ENCODE peak calls at places on chromosome 1, in nine cellular contexts. One of them, this sample, is unnamed.

GRCh38 chr1:198318092-198318491 is 161.3 kb downstream of the NEK7 start:
- DNase-seq in CD8-positive, alpha-beta T cell: no peak
- DNase-seq in neural progenitor cell: no peak
- DNase-seq in AG04450: no peak
- DNase-seq in left ventricle myocardium inferior: no peak
- DNase-seq in HCT116: no peak
- DNase-seq in uterus: no peak
- DNase-seq in kidney: no peak
- DNase-seq in upper lobe of right lung: no peak
- DNase-seq in this sample: no peak

GRCh38 chr1:204649756-204650155 is 35.8 kb downstream of the LRRN2 start:
- DNase-seq in CD8-positive, alpha-beta T cell: no peak
- DNase-seq in neural progenitor cell: no peak
- DNase-seq in AG04450: no peak
- DNase-seq in left ventricle myocardium inferior: no peak
- DNase-seq in HCT116: no peak
- DNase-seq in uterus: no peak
- DNase-seq in kidney: no peak
- DNase-seq in upper lobe of right lung: no peak
- DNase-seq in this sample: no peak

GRCh38 chr1:180623579-180624347 is 8.1 kb upstream of the XPR1 start:
- DNase-seq in CD8-positive, alpha-beta T cell: no peak
- DNase-seq in neural progenitor cell: peak
- DNase-seq in AG04450: no peak
- DNase-seq in left ventricle myocardium inferior: no peak
- DNase-seq in HCT116: no peak
- DNase-seq in uterus: no peak
- DNase-seq in kidney: no peak
- DNase-seq in upper lobe of right lung: no peak
- DNase-seq in this sample: no peak

GRCh38 chr1:4726620-4727341 is 72.4 kb downstream of the AJAP1 start:
- DNase-seq in CD8-positive, alpha-beta T cell: no peak
- DNase-seq in neural progenitor cell: no peak
- DNase-seq in AG04450: no peak
- DNase-seq in left ventricle myocardium inferior: no peak
- DNase-seq in HCT116: no peak
- DNase-seq in uterus: no peak
- DNase-seq in kidney: peak
- DNase-seq in upper lobe of right lung: no peak
- DNase-seq in this sample: no peak

GRCh38 chr1:113390871-113391642 is 742 bp downstream of the MAGI3 start:
- DNase-seq in CD8-positive, alpha-beta T cell: peak
- DNase-seq in neural progenitor cell: peak
- DNase-seq in AG04450: no peak
- DNase-seq in left ventricle myocardium inferior: peak
- DNase-seq in HCT116: no peak
- DNase-seq in uterus: peak
- DNase-seq in kidney: peak
- DNase-seq in upper lobe of right lung: peak
- DNase-seq in this sample: peak

GRCh38 chr1:30197959-30198760 is 525.2 kb downstream of the MATN1 start:
- DNase-seq in CD8-positive, alpha-beta T cell: no peak
- DNase-seq in neural progenitor cell: no peak
- DNase-seq in AG04450: no peak
- DNase-seq in left ventricle myocardium inferior: no peak
- DNase-seq in HCT116: no peak
- DNase-seq in uterus: no peak
- DNase-seq in kidney: no peak
- DNase-seq in upper lobe of right lung: no peak
- DNase-seq in this sample: no peak

GRCh38 chr1:97094257-97094972 is 372.8 kb downstream of the PTBP2 start:
- DNase-seq in CD8-positive, alpha-beta T cell: no peak
- DNase-seq in neural progenitor cell: peak
- DNase-seq in AG04450: peak
- DNase-seq in left ventricle myocardium inferior: no peak
- DNase-seq in HCT116: no peak
- DNase-seq in uterus: no peak
- DNase-seq in kidney: no peak
- DNase-seq in upper lobe of right lung: no peak
- DNase-seq in this sample: no peak

GRCh38 chr1:20353836-20354235 is 63.2 kb downstream of the VWA5B1 start:
- DNase-seq in CD8-positive, alpha-beta T cell: no peak
- DNase-seq in neural progenitor cell: no peak
- DNase-seq in AG04450: no peak
- DNase-seq in left ventricle myocardium inferior: no peak
- DNase-seq in HCT116: no peak
- DNase-seq in uterus: no peak
- DNase-seq in kidney: peak
- DNase-seq in upper lobe of right lung: no peak
- DNase-seq in this sample: no peak

GRCh38 chr1:12135612-12136011 is 31.2 kb upstream of the TNFRSF1B start:
- DNase-seq in CD8-positive, alpha-beta T cell: no peak
- DNase-seq in neural progenitor cell: no peak
- DNase-seq in AG04450: no peak
- DNase-seq in left ventricle myocardium inferior: peak
- DNase-seq in HCT116: no peak
- DNase-seq in uterus: peak
- DNase-seq in kidney: peak
- DNase-seq in upper lobe of right lung: no peak
- DNase-seq in this sample: no peak

GRCh38 chr1:228000416-228000815 is 6.4 kb upstream of the WNT3A start:
- DNase-seq in CD8-positive, alpha-beta T cell: no peak
- DNase-seq in neural progenitor cell: no peak
- DNase-seq in AG04450: no peak
- DNase-seq in left ventricle myocardium inferior: no peak
- DNase-seq in HCT116: no peak
- DNase-seq in uterus: no peak
- DNase-seq in kidney: no peak
- DNase-seq in upper lobe of right lung: no peak
- DNase-seq in this sample: no peak

GRCh38 chr1:151371744-151372410 is 628 bp downstream of the SELENBP1 start:
- DNase-seq in CD8-positive, alpha-beta T cell: no peak
- DNase-seq in neural progenitor cell: no peak
- DNase-seq in AG04450: no peak
- DNase-seq in left ventricle myocardium inferior: peak
- DNase-seq in HCT116: no peak
- DNase-seq in uterus: peak
- DNase-seq in kidney: peak
- DNase-seq in upper lobe of right lung: peak
- DNase-seq in this sample: peak

GRCh38 chr1:109385417-109385816 is 12.3 kb downstream of the SORT1 start:
- DNase-seq in CD8-positive, alpha-beta T cell: no peak
- DNase-seq in neural progenitor cell: no peak
- DNase-seq in AG04450: no peak
- DNase-seq in left ventricle myocardium inferior: peak
- DNase-seq in HCT116: no peak
- DNase-seq in uterus: no peak
- DNase-seq in kidney: no peak
- DNase-seq in upper lobe of right lung: no peak
- DNase-seq in this sample: no peak

GRCh38 chr1:41698916-41699860 is 214.7 kb upstream of the EDN2 start:
- DNase-seq in CD8-positive, alpha-beta T cell: no peak
- DNase-seq in neural progenitor cell: no peak
- DNase-seq in AG04450: no peak
- DNase-seq in left ventricle myocardium inferior: no peak
- DNase-seq in HCT116: no peak
- DNase-seq in uterus: no peak
- DNase-seq in kidney: peak
- DNase-seq in upper lobe of right lung: no peak
- DNase-seq in this sample: no peak

GRCh38 chr1:41704189-41704588 is 214.5 kb downstream of the HIVEP3 start:
- DNase-seq in CD8-positive, alpha-beta T cell: no peak
- DNase-seq in neural progenitor cell: peak
- DNase-seq in AG04450: no peak
- DNase-seq in left ventricle myocardium inferior: no peak
- DNase-seq in HCT116: no peak
- DNase-seq in uterus: no peak
- DNase-seq in kidney: peak
- DNase-seq in upper lobe of right lung: no peak
- DNase-seq in this sample: no peak

GRCh38 chr1:41699861-41700248 is 215.4 kb upstream of the EDN2 start:
- DNase-seq in CD8-positive, alpha-beta T cell: no peak
- DNase-seq in neural progenitor cell: no peak
- DNase-seq in AG04450: no peak
- DNase-seq in left ventricle myocardium inferior: no peak
- DNase-seq in HCT116: no peak
- DNase-seq in uterus: no peak
- DNase-seq in kidney: no peak
- DNase-seq in upper lobe of right lung: no peak
- DNase-seq in this sample: no peak

GRCh38 chr1:41700986-41701535 is 216.6 kb upstream of the EDN2 start:
- DNase-seq in CD8-positive, alpha-beta T cell: no peak
- DNase-seq in neural progenitor cell: no peak
- DNase-seq in AG04450: no peak
- DNase-seq in left ventricle myocardium inferior: no peak
- DNase-seq in HCT116: no peak
- DNase-seq in uterus: no peak
- DNase-seq in kidney: no peak
- DNase-seq in upper lobe of right lung: no peak
- DNase-seq in this sample: no peak

DNA sequence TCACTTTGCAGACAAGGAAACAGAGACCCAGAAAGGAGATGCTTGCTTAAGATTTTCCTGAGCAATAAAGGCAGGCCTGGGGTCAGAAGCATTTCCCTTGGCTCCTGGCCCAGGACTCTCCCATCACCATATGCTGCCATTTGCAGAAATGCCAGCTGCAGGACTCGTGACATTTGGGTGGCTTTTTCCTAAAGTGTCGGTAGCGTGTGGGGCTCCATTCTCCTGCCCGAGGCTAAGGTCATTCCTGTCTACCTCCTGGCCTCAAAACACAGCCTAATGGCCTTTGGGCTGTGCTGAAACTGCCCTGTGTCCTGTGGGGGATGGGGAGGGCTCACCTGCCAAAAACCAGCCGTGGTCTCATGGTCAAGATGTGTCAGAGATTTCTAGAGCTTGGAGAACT is 216.1 kb upstream of the EDN2 start:
- DNase-seq in CD8-positive, alpha-beta T cell: no peak
- DNase-seq in neural progenitor cell: no peak
- DNase-seq in AG04450: no peak
- DNase-seq in left ventricle myocardium inferior: no peak
- DNase-seq in HCT116: no peak
- DNase-seq in uterus: no peak
- DNase-seq in kidney: no peak
- DNase-seq in upper lobe of right lung: no peak
- DNase-seq in this sample: no peak
- TF ChIP-seq CTCF in CD8-positive, alpha-beta T cell: no peak
- TF ChIP-seq CTCF in neural progenitor cell: no peak
- TF ChIP-seq CTCF in AG04450: no peak
- TF ChIP-seq CTCF in left ventricle myocardium inferior: no peak
- TF ChIP-seq CTCF in HCT116: no peak
- TF ChIP-seq CTCF in uterus: no peak
- TF ChIP-seq CTCF in kidney: no peak
- TF ChIP-seq CTCF in upper lobe of right lung: no peak
- TF ChIP-seq CTCF in this sample: no peak

GRCh38 chr1:234628099-234628498 is 18.1 kb upstream of the IRF2BP2 start:
- DNase-seq in CD8-positive, alpha-beta T cell: no peak
- DNase-seq in neural progenitor cell: no peak
- DNase-seq in AG04450: no peak
- DNase-seq in left ventricle myocardium inferior: no peak
- DNase-seq in HCT116: no peak
- DNase-seq in uterus: no peak
- DNase-seq in kidney: no peak
- DNase-seq in upper lobe of right lung: no peak
- DNase-seq in this sample: no peak
- H3K27ac ChIP-seq in CD8-positive, alpha-beta T cell: no peak
- H3K27ac ChIP-seq in neural progenitor cell: no peak
- H3K27ac ChIP-seq in AG04450: peak
- H3K27ac ChIP-seq in left ventricle myocardium inferior: no peak
- H3K27ac ChIP-seq in HCT116: no peak
- H3K27ac ChIP-seq in uterus: no peak
- H3K27ac ChIP-seq in kidney: no peak
- H3K27ac ChIP-seq in upper lobe of right lung: no peak
- H3K27ac ChIP-seq in this sample: no peak

GRCh38 chr1:119225831-119226230 is 85.4 kb upstream of the WARS2 start:
- DNase-seq in CD8-positive, alpha-beta T cell: no peak
- DNase-seq in neural progenitor cell: no peak
- DNase-seq in AG04450: no peak
- DNase-seq in left ventricle myocardium inferior: no peak
- DNase-seq in HCT116: no peak
- DNase-seq in uterus: no peak
- DNase-seq in kidney: no peak
- DNase-seq in upper lobe of right lung: no peak
- DNase-seq in this sample: no peak
- TF ChIP-seq CTCF in CD8-positive, alpha-beta T cell: no peak
- TF ChIP-seq CTCF in neural progenitor cell: peak
- TF ChIP-seq CTCF in AG04450: no peak
- TF ChIP-seq CTCF in left ventricle myocardium inferior: no peak
- TF ChIP-seq CTCF in HCT116: peak
- TF ChIP-seq CTCF in uterus: no peak
- TF ChIP-seq CTCF in kidney: no peak
- TF ChIP-seq CTCF in upper lobe of right lung: no peak
- TF ChIP-seq CTCF in this sample: no peak

GRCh38 chr1:93608188-93609109 is 73.2 kb downstream of the BCAR3 start:
- DNase-seq in CD8-positive, alpha-beta T cell: no peak
- DNase-seq in neural progenitor cell: peak
- DNase-seq in AG04450: no peak
- DNase-seq in left ventricle myocardium inferior: peak
- DNase-seq in HCT116: no peak
- DNase-seq in uterus: no peak
- DNase-seq in kidney: no peak
- DNase-seq in upper lobe of right lung: no peak
- DNase-seq in this sample: no peak

GRCh38 chr1:93605812-93606512 is 75.7 kb downstream of the BCAR3 start:
- DNase-seq in CD8-positive, alpha-beta T cell: no peak
- DNase-seq in neural progenitor cell: no peak
- DNase-seq in AG04450: peak
- DNase-seq in left ventricle myocardium inferior: no peak
- DNase-seq in HCT116: no peak
- DNase-seq in uterus: no peak
- DNase-seq in kidney: no peak
- DNase-seq in upper lobe of right lung: no peak
- DNase-seq in this sample: no peak

GRCh38 chr1:93609536-93609935 is 72.1 kb downstream of the BCAR3 start:
- DNase-seq in CD8-positive, alpha-beta T cell: no peak
- DNase-seq in neural progenitor cell: no peak
- DNase-seq in AG04450: no peak
- DNase-seq in left ventricle myocardium inferior: no peak
- DNase-seq in HCT116: no peak
- DNase-seq in uterus: no peak
- DNase-seq in kidney: no peak
- DNase-seq in upper lobe of right lung: no peak
- DNase-seq in this sample: no peak

GRCh38 chr1:93605026-93605425 is 76.6 kb downstream of the BCAR3 start:
- DNase-seq in CD8-positive, alpha-beta T cell: no peak
- DNase-seq in neural progenitor cell: no peak
- DNase-seq in AG04450: no peak
- DNase-seq in left ventricle myocardium inferior: no peak
- DNase-seq in HCT116: no peak
- DNase-seq in uterus: no peak
- DNase-seq in kidney: no peak
- DNase-seq in upper lobe of right lung: no peak
- DNase-seq in this sample: no peak

DNA sequence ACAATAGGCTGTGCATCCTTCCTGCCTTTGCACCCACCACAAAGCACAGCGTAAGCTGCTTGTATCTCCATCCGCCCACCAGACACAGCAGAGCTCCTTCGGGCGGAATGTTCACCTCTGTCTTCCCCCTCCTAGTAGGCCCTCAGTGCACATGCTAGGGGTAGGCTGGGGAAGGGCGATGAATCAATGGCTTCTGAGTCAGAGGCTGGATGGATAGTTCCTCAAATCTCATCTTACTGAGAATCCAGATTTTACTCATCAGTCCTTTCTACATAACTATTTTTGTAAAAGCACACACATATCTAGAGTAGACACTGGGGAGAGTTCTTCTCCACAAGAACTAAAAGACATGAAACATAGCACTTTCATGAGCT is 73.8 kb downstream of the BCAR3 start:
- DNase-seq in CD8-positive, alpha-beta T cell: no peak
- DNase-seq in neural progenitor cell: no peak
- DNase-seq in AG04450: no peak
- DNase-seq in left ventricle myocardium inferior: no peak
- DNase-seq in HCT116: no peak
- DNase-seq in uterus: no peak
- DNase-seq in kidney: no peak
- DNase-seq in upper lobe of right lung: no peak
- DNase-seq in this sample: no peak
- H3K27ac ChIP-seq in CD8-positive, alpha-beta T cell: no peak
- H3K27ac ChIP-seq in neural progenitor cell: no peak
- H3K27ac ChIP-seq in AG04450: peak
- H3K27ac ChIP-seq in left ventricle myocardium inferior: peak
- H3K27ac ChIP-seq in HCT116: no peak
- H3K27ac ChIP-seq in uterus: peak
- H3K27ac ChIP-seq in kidney: no peak
- H3K27ac ChIP-seq in upper lobe of right lung: no peak
- H3K27ac ChIP-seq in this sample: no peak

This sample was measured in pancreas.